ENCODE peak calls at places on chromosome 19, in ten cellular contexts. Y, H, S, Z, C, P, J, N, M and G are unnamed samples.

GRCh38 chr19:9903341-9903740 is 33.0 kb downstream of the OLFM2 start:
- DNase-seq in Y (no peak), H (no peak), S (no peak), Z (no peak), C (no peak), P (no peak), J (no peak), N (no peak), M (no peak), G (no peak)

GRCh38 chr19:10001899-10002298 is 8.4 kb downstream of the COL5A3 start:
- DNase-seq in Y (no peak), H (no peak), S (no peak), Z (no peak), C (no peak), P (no peak), J (no peak), N (peak; percentile 33), M (no peak), G (no peak)

GRCh38 chr19:46373573-46374359 is 26.9 kb downstream of the PPP5C start:
- DNase-seq in Y (peak; percentile 77), H (peak; percentile 97), S (peak; percentile 54), Z (no peak), C (peak; percentile 93), P (peak; percentile 56), J (no peak), N (no peak), M (no peak), G (peak; percentile 28)

GRCh38 chr19:4555657-4556561 is 3.6 kb downstream of the SEMA6B start:
- DNase-seq in Y (no peak), H (peak; percentile 84), S (no peak), Z (no peak), C (no peak), P (no peak), J (no peak), N (no peak), M (no peak), G (no peak)

GRCh38 chr19:46000497-46001246 is 5.4 kb downstream of the CCDC61 start:
- DNase-seq in Y (no peak), H (peak; percentile 60), S (no peak), Z (peak; percentile 70), C (peak; percentile 75), P (no peak), J (no peak), N (no peak), M (no peak), G (no peak)

GRCh38 chr19:17294051-17294891 is 9.0 kb downstream of the ABHD8 start:
- DNase-seq in Y (no peak), H (peak; percentile 80), S (no peak), Z (peak; percentile 48), C (peak; percentile 62), P (no peak), J (no peak), N (no peak), M (no peak), G (no peak)

GRCh38 chr19:55696301-55697068 is 21.5 kb downstream of the EPN1 start:
- DNase-seq in Y (no peak), H (no peak), S (no peak), Z (no peak), C (peak; percentile 20), P (no peak), J (no peak), N (peak; percentile 14), M (no peak), G (no peak)

GRCh38 chr19:426725-427445 is 17.9 kb upstream of the C2CD4C start:
- DNase-seq in Y (no peak), H (no peak), S (no peak), Z (no peak), C (no peak), P (no peak), J (no peak), N (no peak), M (no peak), G (no peak)

GRCh38 chr19:4456843-4457653 is 546 bp downstream of the UBXN6 start:
- DNase-seq in Y (no peak), H (peak; percentile 73), S (peak; percentile 53), Z (peak; percentile 33), C (peak; percentile 49), P (peak; percentile 37), J (peak; percentile 42), N (no peak), M (no peak), G (peak; percentile 67)

GRCh38 chr19:31506102-31506501 is 156.9 kb upstream of the TSHZ3 start:
- DNase-seq in Y (no peak), H (no peak), S (no peak), Z (no peak), C (no peak), P (no peak), J (no peak), N (no peak), M (no peak), G (no peak)

GRCh38 chr19:6161271-6161850 is 25.9 kb downstream of the ACSBG2 start:
- DNase-seq in Y (peak; percentile 69), H (peak; percentile 43), S (peak; percentile 17), Z (peak; percentile 42), C (peak; percentile 68), P (no peak), J (no peak), N (no peak), M (no peak), G (no peak)

GRCh38 chr19:6723108-6723618 is 2.7 kb upstream of the C3 start:
- DNase-seq in Y (no peak), H (no peak), S (peak; percentile 82), Z (no peak), C (peak; percentile 65), P (no peak), J (no peak), N (peak; percentile 90), M (no peak), G (peak; percentile 76)

GRCh38 chr19:6224308-6224675 is 55.5 kb downstream of the MLLT1 start:
- DNase-seq in Y (no peak), H (no peak), S (no peak), Z (no peak), C (no peak), P (no peak), J (no peak), N (no peak), M (no peak), G (no peak)

GRCh38 chr19:52689804-52690394 is 44.9 kb downstream of the ZNF611 start:
- DNase-seq in Y (peak; percentile 79), H (peak; percentile 9), S (peak; percentile 53), Z (peak; percentile 34), C (peak; percentile 66), P (no peak), J (no peak), N (peak; percentile 48), M (no peak), G (peak; percentile 8)

GRCh38 chr19:33293255-33294057 is 8.9 kb downstream of the CEBPA start:
- DNase-seq in Y (no peak), H (peak; percentile 80), S (peak; percentile 32), Z (no peak), C (peak; percentile 71), P (peak; percentile 84), J (peak; percentile 24), N (no peak), M (peak; percentile 69), G (peak; percentile 76)

GRCh38 chr19:6947745-6948144 is 60.4 kb downstream of the ADGRE1 start:
- DNase-seq in Y (no peak), H (peak; percentile 44), S (no peak), Z (no peak), C (no peak), P (peak; percentile 21), J (peak; percentile 28), N (no peak), M (no peak), G (peak; percentile 11)

GRCh38 chr19:50890422-50891252 is 17.4 kb downstream of the KLK2 start:
- DNase-seq in Y (no peak), H (peak; percentile 46), S (no peak), Z (no peak), C (no peak), P (peak; percentile 28), J (no peak), N (no peak), M (no peak), G (peak; percentile 12)

GRCh38 chr19:34416021-34416545 is 11.9 kb downstream of the PDCD2L start:
- DNase-seq in Y (peak; percentile 11), H (peak; percentile 52), S (no peak), Z (no peak), C (no peak), P (peak; percentile 11), J (no peak), N (no peak), M (no peak), G (no peak)

GRCh38 chr19:34405892-34406660 is 1.9 kb downstream of the PDCD2L start:
- DNase-seq in Y (no peak), H (no peak), S (no peak), Z (no peak), C (peak; percentile 20), P (no peak), J (no peak), N (no peak), M (no peak), G (no peak)

GRCh38 chr19:34408421-34408820 is 4.2 kb downstream of the PDCD2L start:
- DNase-seq in Y (peak; percentile 28), H (no peak), S (no peak), Z (no peak), C (peak; percentile 13), P (no peak), J (no peak), N (no peak), M (no peak), G (no peak)

GRCh38 chr19:34409189-34410164 is 5.3 kb downstream of the PDCD2L start:
- DNase-seq in Y (peak; percentile 55), H (no peak), S (no peak), Z (no peak), C (peak; percentile 8), P (no peak), J (no peak), N (no peak), M (no peak), G (no peak)

GRCh38 chr19:34411216-34411615 is 7.0 kb downstream of the PDCD2L start:
- DNase-seq in Y (peak; percentile 36), H (no peak), S (no peak), Z (no peak), C (no peak), P (no peak), J (no peak), N (no peak), M (no peak), G (no peak)
- TF ChIP-seq CTCF in Y (no peak), H (no peak), S (no peak), Z (no peak), C (no peak), P (no peak), J (no peak), N (no peak), M (no peak), G (no peak)

GRCh38 chr19:11659612-11660011 is 62.3 kb downstream of the ZNF627 start:
- DNase-seq in Y (no peak), H (peak; percentile 24), S (no peak), Z (no peak), C (no peak), P (peak; percentile 17), J (no peak), N (no peak), M (no peak), G (peak; percentile 19)
- TF ChIP-seq CTCF in Y (no peak), H (no peak), S (peak; percentile 11), Z (no peak), C (peak; percentile 20), P (peak; percentile 74), J (peak; percentile 30), N (no peak), M (peak; percentile 32), G (peak; percentile 29)

GRCh38 chr19:15252398-15253018 is 20.3 kb upstream of the EPHX3 start:
- DNase-seq in Y (peak; percentile 89), H (no peak), S (peak; percentile 44), Z (no peak), C (no peak), P (peak; percentile 65), J (peak; percentile 22), N (no peak), M (no peak), G (peak; percentile 46)
- TF ChIP-seq CTCF in Y (peak; percentile 58), H (peak; percentile 26), S (no peak), Z (no peak), C (peak; percentile 37), P (peak; percentile 85), J (peak; percentile 62), N (peak; percentile 20), M (peak; percentile 58), G (peak; percentile 50)

GRCh38 chr19:42268142-42268703 is 829 bp upstream of the CIC start:
- DNase-seq in Y (peak; percentile 100), H (peak; percentile 96), S (peak; percentile 99), Z (peak; percentile 98), C (peak; percentile 99), P (peak; percentile 99), J (peak; percentile 99), N (peak; percentile 99), M (peak; percentile 96), G (peak; percentile 100)
- TF ChIP-seq CTCF in Y (no peak), H (no peak), S (no peak), Z (no peak), C (no peak), P (no peak), J (no peak), N (no peak), M (no peak), G (no peak)